ENCODE peak calls at places on chromosomes 1 and 21, in seven cellular contexts. One of them, this sample, is unnamed.
A peak's percentile ranks its signal among the peaks of the same experiment; 100 is the strongest.

GRCh38 chr1:106998431-106999002 is 58.0 kb upstream of the PRMT6 start:
- DNase-seq in endothelial cell of umbilical vein: no peak
- DNase-seq in GM23248: no peak
- DNase-seq in HCEC 1CT: no peak
- DNase-seq in DMS79 treated with DMSO at 0.1 percent for 48 hours: no peak
- DNase-seq in memory B cell: no peak
- DNase-seq in CD8-positive, alpha-beta memory T cell: no peak
- DNase-seq in this sample: no peak

GRCh38 chr1:75134939-75135828 is 996 bp downstream of the LHX8 start:
- DNase-seq in endothelial cell of umbilical vein: peak; percentile 54
- DNase-seq in GM23248: peak; percentile 33
- DNase-seq in HCEC 1CT: no peak
- DNase-seq in DMS79 treated with DMSO at 0.1 percent for 48 hours: peak; percentile 26
- DNase-seq in memory B cell: no peak
- DNase-seq in CD8-positive, alpha-beta memory T cell: no peak
- DNase-seq in this sample: no peak

GRCh38 chr1:67948155-67949075 is 102.0 kb downstream of the DIRAS3 start:
- DNase-seq in endothelial cell of umbilical vein: no peak
- DNase-seq in GM23248: peak; percentile 87
- DNase-seq in HCEC 1CT: peak; percentile 91
- DNase-seq in DMS79 treated with DMSO at 0.1 percent for 48 hours: no peak
- DNase-seq in memory B cell: no peak
- DNase-seq in CD8-positive, alpha-beta memory T cell: no peak
- DNase-seq in this sample: no peak

GRCh38 chr1:117093870-117094621 is 27.5 kb downstream of the TRIM45 start:
- DNase-seq in endothelial cell of umbilical vein: peak; percentile 90
- DNase-seq in GM23248: peak; percentile 78
- DNase-seq in HCEC 1CT: peak; percentile 91
- DNase-seq in DMS79 treated with DMSO at 0.1 percent for 48 hours: peak; percentile 82
- DNase-seq in memory B cell: no peak
- DNase-seq in CD8-positive, alpha-beta memory T cell: no peak
- DNase-seq in this sample: no peak

GRCh38 chr1:35264861-35265260 is 3.6 kb upstream of the ZMYM4 start:
- DNase-seq in endothelial cell of umbilical vein: peak; percentile 64
- DNase-seq in GM23248: peak; percentile 72
- DNase-seq in HCEC 1CT: no peak
- DNase-seq in DMS79 treated with DMSO at 0.1 percent for 48 hours: no peak
- DNase-seq in memory B cell: no peak
- DNase-seq in CD8-positive, alpha-beta memory T cell: no peak
- DNase-seq in this sample: no peak

GRCh38 chr1:27423701-27424100 is 31.3 kb downstream of the GPR3 start:
- DNase-seq in endothelial cell of umbilical vein: no peak
- DNase-seq in GM23248: no peak
- DNase-seq in HCEC 1CT: no peak
- DNase-seq in DMS79 treated with DMSO at 0.1 percent for 48 hours: no peak
- DNase-seq in memory B cell: no peak
- DNase-seq in CD8-positive, alpha-beta memory T cell: no peak
- DNase-seq in this sample: no peak

GRCh38 chr1:210089848-210090247 is 142.7 kb upstream of the SERTAD4 start:
- DNase-seq in endothelial cell of umbilical vein: no peak
- DNase-seq in GM23248: peak; percentile 5
- DNase-seq in HCEC 1CT: peak; percentile 2
- DNase-seq in DMS79 treated with DMSO at 0.1 percent for 48 hours: no peak
- DNase-seq in memory B cell: no peak
- DNase-seq in CD8-positive, alpha-beta memory T cell: no peak
- DNase-seq in this sample: no peak

GRCh38 chr1:111191496-111191895 is 8.9 kb downstream of the DENND2D start:
- DNase-seq in endothelial cell of umbilical vein: no peak
- DNase-seq in GM23248: peak; percentile 95
- DNase-seq in HCEC 1CT: peak; percentile 92
- DNase-seq in DMS79 treated with DMSO at 0.1 percent for 48 hours: no peak
- DNase-seq in memory B cell: no peak
- DNase-seq in CD8-positive, alpha-beta memory T cell: no peak
- DNase-seq in this sample: no peak

GRCh38 chr21:24147674-24148073 is 1459.6 kb downstream of the MRPL39 start:
- DNase-seq in endothelial cell of umbilical vein: no peak
- DNase-seq in GM23248: no peak
- DNase-seq in HCEC 1CT: no peak
- DNase-seq in DMS79 treated with DMSO at 0.1 percent for 48 hours: no peak
- DNase-seq in memory B cell: no peak
- DNase-seq in CD8-positive, alpha-beta memory T cell: no peak
- DNase-seq in this sample: no peak

GRCh38 chr1:40782371-40782956 is 1.1 kb upstream of the KCNQ4 start:
- DNase-seq in endothelial cell of umbilical vein: no peak
- DNase-seq in GM23248: no peak
- DNase-seq in HCEC 1CT: no peak
- DNase-seq in DMS79 treated with DMSO at 0.1 percent for 48 hours: peak; percentile 23
- DNase-seq in memory B cell: no peak
- DNase-seq in CD8-positive, alpha-beta memory T cell: no peak
- DNase-seq in this sample: no peak

GRCh38 chr1:51628715-51629590 is 12.1 kb downstream of the OSBPL9 start:
- DNase-seq in endothelial cell of umbilical vein: no peak
- DNase-seq in GM23248: no peak
- DNase-seq in HCEC 1CT: no peak
- DNase-seq in DMS79 treated with DMSO at 0.1 percent for 48 hours: no peak
- DNase-seq in memory B cell: no peak
- DNase-seq in CD8-positive, alpha-beta memory T cell: no peak
- DNase-seq in this sample: no peak

GRCh38 chr21:46269466-46269865 is 15.9 kb downstream of the MCM3AP start:
- DNase-seq in endothelial cell of umbilical vein: no peak
- DNase-seq in GM23248: no peak
- DNase-seq in HCEC 1CT: no peak
- DNase-seq in DMS79 treated with DMSO at 0.1 percent for 48 hours: no peak
- DNase-seq in memory B cell: no peak
- DNase-seq in CD8-positive, alpha-beta memory T cell: no peak
- DNase-seq in this sample: no peak